ENCODE peak calls at places on chromosomes 3 and 15, in six cellular contexts. N, T, I, D, C and F are unnamed samples.

GRCh38 chr3:148902173-148902791 is 37.2 kb downstream of the CPA3 start:
- DNase-seq in D (no peak), N (no peak), T (no peak), C (no peak), I (no peak), F (no peak)

GRCh38 chr3:11930084-11930483 is 74.1 kb upstream of the SYN2 start:
- DNase-seq in C (no peak), I (no peak), N (no peak), D (no peak), T (no peak), F (no peak)

GRCh38 chr15:39641187-39641889 is 60.5 kb downstream of the THBS1 start:
- DNase-seq in I (no peak), T (peak), C (no peak), D (no peak), N (no peak), F (no peak)

GRCh38 chr3:112813016-112813415 is 33.6 kb downstream of the CD200R1L start:
- DNase-seq in C (no peak), T (no peak), D (no peak), I (no peak), N (no peak), F (no peak)

GRCh38 chr3:127820871-127821853 is 1.2 kb downstream of the MGLL start:
- DNase-seq in N (no peak), I (no peak), T (no peak), C (no peak), D (no peak), F (peak)

GRCh38 chr3:72997421-72997961 is 880 bp downstream of the PPP4R2 start:
- DNase-seq in C (peak), D (peak), I (no peak), N (no peak), T (peak), F (no peak)

GRCh38 chr3:55879901-55880331 is 392.8 kb upstream of the WNT5A start:
- DNase-seq in I (no peak), N (no peak), T (no peak), C (no peak), D (no peak), F (no peak)

GRCh38 chr3:100020876-100021644 is 93.2 kb downstream of the FILIP1L start:
- DNase-seq in N (no peak), C (no peak), I (no peak), D (no peak), T (no peak), F (no peak)

GRCh38 chr15:85625856-85626255 is 168.9 kb downstream of the KLHL25 start:
- DNase-seq in D (no peak), N (no peak), T (no peak), I (no peak), C (no peak), F (no peak)

GRCh38 chr15:32851619-32852416 is 134.0 kb downstream of the GREM1 start:
- DNase-seq in N (no peak), I (no peak), C (no peak), T (no peak), D (no peak), F (no peak)

GRCh38 chr3:45832691-45833090 is 9.2 kb downstream of the LZTFL1 start:
- DNase-seq in N (no peak), I (no peak), T (no peak), D (no peak), C (peak), F (no peak)

GRCh38 chr3:59143447-59143846 is 93.6 kb upstream of the CFAP20DC start:
- DNase-seq in N (no peak), I (no peak), C (peak), D (no peak), T (no peak), F (no peak)

GRCh38 chr15:69729167-69729748 is 276.6 kb downstream of the RPLP1 start:
- DNase-seq in I (peak), C (peak), D (peak), N (peak), T (peak), F (no peak)

GRCh38 chr15:60299452-60300047 is 98.2 kb downstream of the ANXA2 start:
- DNase-seq in I (no peak), D (no peak), T (no peak), N (peak), C (peak), F (no peak)

GRCh38 chr3:174821477-174821876 is 37.7 kb upstream of the NAALADL2 start:
- DNase-seq in N (no peak), T (no peak), D (no peak), C (peak), I (no peak), F (no peak)

GRCh38 chr3:52787672-52788625 is 6.6 kb upstream of the ITIH3 start:
- DNase-seq in I (no peak), D (no peak), T (no peak), N (no peak), C (no peak), F (peak)

GRCh38 chr3:142027713-142028112 is 121.6 kb downstream of the TFDP2 start:
- DNase-seq in D (no peak), C (peak), I (no peak), N (no peak), T (no peak), F (no peak)

GRCh38 chr15:99631256-99631655 is 65.5 kb downstream of the MEF2A start:
- DNase-seq in N (no peak), T (no peak), D (no peak), C (no peak), I (no peak), F (no peak)

GRCh38 chr3:32138545-32139104 is 32.2 kb downstream of the GPD1L start:
- DNase-seq in C (no peak), I (no peak), T (no peak), N (no peak), D (no peak), F (no peak)

GRCh38 chr15:35141743-35142356 is 56.8 kb upstream of the NANOGP8 start:
- DNase-seq in T (no peak), C (no peak), D (no peak), N (no peak), I (no peak), F (no peak)

GRCh38 chr15:26972636-26973035 is 1.7 kb downstream of the GABRG3 start:
- DNase-seq in D (no peak), I (no peak), C (peak), T (no peak), N (no peak), F (no peak)

GRCh38 chr15:78054518-78054917 is 23.0 kb downstream of the TBC1D2B start:
- DNase-seq in N (no peak), T (no peak), I (no peak), D (no peak), C (no peak), F (no peak)

GRCh38 chr3:14614189-14614588 is 37.4 kb upstream of the CCDC174 start:
- DNase-seq in D (no peak), C (no peak), N (no peak), I (no peak), T (no peak), F (no peak)

GRCh38 chr3:58419782-58420512 is 13.7 kb downstream of the PDHB start:
- DNase-seq in C (no peak), D (no peak), I (no peak), T (no peak), N (no peak), F (peak)

GRCh38 chr3:46087871-46088270 is 60.6 kb upstream of the XCR1 start:
- DNase-seq in I (no peak), T (no peak), C (peak), D (no peak), N (no peak), F (no peak)

GRCh38 chr3:42691861-42692666 is 6.7 kb downstream of the KLHL40 start:
- DNase-seq in I (no peak), D (no peak), C (no peak), T (no peak), N (no peak), F (no peak)

GRCh38 chr3:27596920-27597319 is 112.7 kb upstream of the SLC4A7 start:
- DNase-seq in C (no peak), N (no peak), T (no peak), D (no peak), I (no peak), F (no peak)

GRCh38 chr3:146308682-146309081 is 57.8 kb upstream of the PLSCR4 start:
- DNase-seq in C (peak), T (no peak), I (no peak), N (no peak), D (no peak), F (no peak)

GRCh38 chr15:39075756-39076341 is 505.0 kb upstream of the THBS1 start:
- DNase-seq in C (no peak), I (no peak), N (no peak), D (no peak), T (no peak), F (no peak)

GRCh38 chr3:138078901-138079344 is 36.5 kb downstream of the DZIP1L start:
- DNase-seq in T (no peak), N (no peak), I (no peak), C (peak), D (no peak), F (no peak)

GRCh38 chr3:128464188-128464587 is 2.5 kb downstream of the DNAJB8 start:
- DNase-seq in C (no peak), T (no peak), N (no peak), D (no peak), I (no peak), F (no peak)

GRCh38 chr3:179297971-179298725 is 24.7 kb upstream of the ZNF639 start:
- DNase-seq in I (no peak), C (no peak), T (no peak), D (no peak), N (no peak), F (no peak)

GRCh38 chr3:42652611-42653302 is 740 bp upstream of the ZBTB47 start:
- DNase-seq in T (no peak), N (peak), I (no peak), C (peak), D (no peak), F (peak)

GRCh38 chr15:59289574-59289973 is 82.9 kb downstream of the LDHAL6B start:
- DNase-seq in C (no peak), I (no peak), T (no peak), N (no peak), D (no peak), F (no peak)

GRCh38 chr15:59291214-59291551 is 81.5 kb downstream of the MYO1E start:
- DNase-seq in N (no peak), T (no peak), C (no peak), D (no peak), I (no peak), F (no peak)

GRCh38 chr15:59294574-59294960 is 78.1 kb downstream of the MYO1E start:
- DNase-seq in N (no peak), D (no peak), T (no peak), C (peak), I (no peak), F (no peak)

GRCh38 chr15:59292393-59292792 is 80.3 kb downstream of the MYO1E start:
- DNase-seq in T (no peak), I (no peak), C (peak), D (no peak), N (no peak), F (no peak)

GRCh38 chr15:59290311-59291213 is 82.1 kb downstream of the MYO1E start:
- DNase-seq in I (no peak), D (no peak), T (no peak), N (no peak), C (no peak), F (no peak)
- H3K27ac ChIP-seq in I (no peak), D (no peak), T (no peak), N (no peak), C (no peak), F (no peak)

GRCh38 chr3:37712387-37712786 is 149.3 kb upstream of the CTDSPL start:
- DNase-seq in N (no peak), I (no peak), D (no peak), C (no peak), T (no peak), F (no peak)
- H3K27ac ChIP-seq in N (no peak), I (no peak), D (no peak), C (no peak), T (no peak), F (no peak)

GRCh38 chr3:8888296-8888915 is 74.9 kb downstream of the RAD18 start:
- DNase-seq in C (no peak), T (no peak), D (no peak), I (no peak), N (no peak), F (no peak)
- H3K27ac ChIP-seq in C (no peak), T (no peak), D (no peak), I (no peak), N (no peak), F (no peak)

DNA sequence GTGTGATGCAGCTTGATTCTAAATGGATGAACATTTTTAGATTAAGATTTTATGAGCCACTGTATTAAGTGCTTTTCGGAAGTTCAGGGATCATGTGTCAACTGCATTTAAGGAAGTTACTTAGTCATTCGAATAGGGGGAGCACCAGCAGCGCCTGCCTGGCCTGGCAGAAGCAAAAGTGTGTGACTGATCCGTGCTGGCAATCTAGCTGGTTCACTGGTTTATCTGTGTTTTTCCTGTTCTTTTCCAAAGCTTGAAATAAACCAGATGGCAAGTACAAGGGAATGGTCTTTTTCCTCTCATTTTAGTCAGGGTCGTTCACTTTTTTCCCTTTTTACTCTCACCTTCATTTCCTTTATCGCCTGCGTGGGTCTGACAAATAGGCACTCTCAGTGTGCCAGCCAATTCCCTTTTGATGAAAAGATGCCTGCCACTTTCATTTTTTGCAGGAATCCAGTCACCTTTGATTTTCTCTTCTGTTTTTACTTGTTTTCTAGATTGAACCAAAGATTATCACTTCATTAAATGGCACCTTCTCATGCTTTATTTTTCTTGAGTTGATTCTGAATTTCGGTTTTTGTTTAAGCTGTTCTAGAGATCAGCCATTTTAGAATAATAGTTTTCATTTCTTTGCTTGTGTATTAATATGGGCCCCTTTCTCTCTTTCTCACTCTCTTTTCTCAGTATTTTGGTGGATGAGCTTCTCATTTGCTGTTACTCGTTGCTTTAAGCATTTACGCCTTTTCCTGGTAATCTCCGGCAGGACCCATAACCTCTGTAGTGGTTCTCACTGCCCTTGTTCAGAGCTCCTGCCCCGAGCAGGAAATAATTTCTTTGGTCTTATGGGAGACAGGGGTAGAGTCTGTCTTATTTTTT is 2.8 kb downstream of the ABHD2 start:
- DNase-seq in I (no peak), C (no peak), D (peak), N (peak), T (peak), F (peak)
- H3K27ac ChIP-seq in I (peak), C (no peak), D (peak), N (peak), T (peak), F (peak)

GRCh38 chr3:172249039-172249438 is 199.2 kb downstream of the GHSR start:
- DNase-seq in I (no peak), N (no peak), D (no peak), C (no peak), T (no peak), F (no peak)
- H3K27ac ChIP-seq in I (no peak), N (no peak), D (no peak), C (no peak), T (no peak), F (no peak)

GRCh38 chr15:90035835-90036220 is 34.7 kb downstream of the ZNF710 start:
- DNase-seq in N (no peak), C (no peak), T (no peak), D (no peak), I (no peak), F (peak)

GRCh38 chr15:90036806-90037509 is 35.8 kb downstream of the ZNF710 start:
- DNase-seq in C (no peak), I (no peak), T (no peak), N (no peak), D (no peak), F (peak)

GRCh38 chr15:90036343-90036742 is 35.2 kb downstream of the ZNF710 start:
- DNase-seq in D (no peak), C (no peak), N (no peak), I (no peak), T (no peak), F (peak)

GRCh38 chr15:90033448-90033847 is 32.3 kb downstream of the ZNF710 start:
- DNase-seq in D (no peak), I (no peak), N (no peak), C (no peak), T (no peak), F (no peak)

GRCh38 chr15:90035095-90035834 is 34.1 kb downstream of the ZNF710 start:
- DNase-seq in T (no peak), I (no peak), C (peak), N (peak), D (no peak), F (peak)
- H3K27ac ChIP-seq in T (peak), I (peak), C (peak), N (peak), D (peak), F (peak)

GRCh38 chr3:4972652-4973643 is 6.3 kb upstream of the BHLHE40 start:
- DNase-seq in C (no peak), T (no peak), I (no peak), D (no peak), N (no peak), F (no peak)
- H3K27ac ChIP-seq in C (no peak), T (no peak), I (no peak), D (no peak), N (no peak), F (no peak)

GRCh38 chr3:48469046-48469915 is 22.7 kb downstream of the ATRIP start:
- DNase-seq in C (no peak), T (no peak), N (no peak), D (no peak), I (no peak), F (no peak)
- H3K27ac ChIP-seq in C (no peak), T (peak), N (no peak), D (peak), I (no peak), F (peak)

GRCh38 chr15:96330450-96331140 is at the start of gene NR2F2:
- DNase-seq in C (peak), T (no peak), D (no peak), N (peak), I (peak), F (peak)
- H3K27ac ChIP-seq in C (no peak), T (no peak), D (no peak), N (peak), I (peak), F (peak)